ENCODE peak calls at places on chromosomes 6 and 20, in four cellular contexts. T is WTC11, K is GM12878, G is K562. B is an unnamed sample.

GRCh38 chr6:47188588-47189021 is 121.1 kb downstream of the TNFRSF21 start:
- DNase-seq in G (no peak), K (no peak), T (no peak), B (peak)

GRCh38 chr6:36698871-36699271 is 1.2 kb downstream of the RAB44 start:
- DNase-seq in T (no peak), K (no peak), G (no peak), B (no peak)

GRCh38 chr6:797479-798077 is 104.6 kb upstream of the EXOC2 start:
- DNase-seq in T (peak), G (peak), K (no peak), B (peak)

GRCh38 chr20:58339741-58340140 is 30.2 kb downstream of the RAB22A start:
- DNase-seq in K (no peak), G (no peak), T (no peak), B (no peak)

GRCh38 chr6:37483917-37484785 is 15.5 kb downstream of the CCDC167 start:
- DNase-seq in K (no peak), T (peak), G (peak), B (peak)

GRCh38 chr6:121912905-121913304 is 477.5 kb downstream of the GJA1 start:
- DNase-seq in T (no peak), K (no peak), G (no peak), B (no peak)

GRCh38 chr6:143940011-143940597 is 68.0 kb downstream of the PLAGL1 start:
- DNase-seq in T (peak), G (peak), K (peak), B (peak)

GRCh38 chr6:167712332-167713087 is 114.2 kb upstream of the AFDN start:
- DNase-seq in T (no peak), G (no peak), K (no peak), B (no peak)

GRCh38 chr20:57526067-57526884 is 1.3 kb upstream of the CTCFL start:
- DNase-seq in G (peak), K (no peak), T (peak), B (peak)

GRCh38 chr20:47531468-47531867 is 29.8 kb downstream of the NCOA3 start:
- DNase-seq in T (no peak), K (no peak), G (no peak), B (no peak)

GRCh38 chr20:38838326-38838725 is 32.8 kb downstream of the PPP1R16B start:
- DNase-seq in K (no peak), G (no peak), T (no peak), B (no peak)

GRCh38 chr20:15544727-15545126 is 1028.5 kb downstream of the KIF16B start:
- DNase-seq in T (no peak), K (no peak), G (no peak), B (no peak)

GRCh38 chr20:16491277-16491912 is 81.9 kb downstream of the KIF16B start:
- DNase-seq in G (no peak), T (no peak), K (peak), B (no peak)

GRCh38 chr6:1704711-1705110 is 95.0 kb downstream of the FOXC1 start:
- DNase-seq in K (no peak), G (no peak), T (no peak), B (no peak)

GRCh38 chr6:149942461-149942829 is 631 bp downstream of the ULBP2 start:
- DNase-seq in T (no peak), G (no peak), K (no peak), B (no peak)

GRCh38 chr6:84150680-84151079 is 76.8 kb downstream of the CEP162 start:
- DNase-seq in G (no peak), T (no peak), K (no peak), B (no peak)
- TF ChIP-seq SP1 in G (no peak), T (no peak), K (no peak), B (no peak)

GRCh38 chr6:136609878-136610706 is 59.9 kb upstream of the MAP7 start:
- DNase-seq in G (peak), T (no peak), K (no peak), B (peak)
- TF ChIP-seq CBFB in G (no peak), T (no peak), K (no peak), B (no peak)

GRCh38 chr20:2698912-2699311 is 6.3 kb downstream of the EBF4 start:
- DNase-seq in T (no peak), G (no peak), K (no peak), B (no peak)

GRCh38 chr20:2700913-2701620 is 8.5 kb downstream of the EBF4 start:
- DNase-seq in G (no peak), T (no peak), K (no peak), B (no peak)

GRCh38 chr20:2701671-2702081 is 9.1 kb downstream of the EBF4 start:
- DNase-seq in G (no peak), K (no peak), T (peak), B (no peak)

GRCh38 chr20:2698186-2698817 is 5.7 kb downstream of the EBF4 start:
- DNase-seq in K (no peak), T (no peak), G (no peak), B (no peak)

GRCh38 chr20:2699775-2700413 is 7.3 kb downstream of the EBF4 start:
- DNase-seq in G (no peak), K (no peak), T (no peak), B (no peak)
- TF ChIP-seq SP1 in G (no peak), K (no peak), T (no peak), B (no peak)

GRCh38 chr20:12171927-12172581 is 254.4 kb downstream of the BTBD3 start:
- DNase-seq in T (no peak), K (no peak), G (no peak), B (no peak)

GRCh38 chr20:12170406-12170805 is 252.7 kb downstream of the BTBD3 start:
- DNase-seq in K (no peak), G (no peak), T (no peak), B (no peak)

DNA sequence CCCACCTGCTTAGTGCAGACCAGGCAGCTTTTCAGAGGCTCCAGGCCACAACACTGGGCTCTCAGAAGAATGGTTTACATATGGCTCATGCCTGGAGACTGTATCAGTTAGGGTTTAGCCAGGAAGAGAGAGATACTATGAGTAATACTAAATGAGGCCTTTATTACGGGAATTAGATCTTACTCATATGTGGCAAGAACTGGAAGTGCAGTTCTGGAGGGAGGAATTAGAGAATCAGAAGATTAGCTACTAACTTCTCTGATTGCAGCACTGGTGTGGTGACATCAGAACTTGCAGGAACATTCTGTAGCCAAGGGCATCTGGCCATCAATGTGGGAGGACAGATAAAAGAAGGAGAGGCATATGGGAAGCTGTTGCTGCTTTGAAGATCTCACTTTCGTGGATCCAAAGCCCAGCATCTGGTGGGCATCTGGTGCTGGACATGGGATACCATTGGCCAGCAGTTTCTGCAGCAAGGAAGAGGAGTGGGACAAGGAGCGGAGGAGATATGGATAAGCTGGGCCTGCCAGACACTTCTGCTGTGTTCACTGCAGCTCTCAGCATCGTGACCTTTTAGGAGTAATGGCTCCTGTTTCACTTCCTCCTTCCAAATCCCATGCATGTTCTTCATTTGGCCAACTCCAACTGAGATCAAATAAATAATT is 248.5 kb downstream of the BTBD3 start:
- DNase-seq in G (no peak), K (no peak), T (no peak), B (no peak)
- TF ChIP-seq CBFB in G (no peak), K (no peak), T (no peak), B (no peak)

DNA sequence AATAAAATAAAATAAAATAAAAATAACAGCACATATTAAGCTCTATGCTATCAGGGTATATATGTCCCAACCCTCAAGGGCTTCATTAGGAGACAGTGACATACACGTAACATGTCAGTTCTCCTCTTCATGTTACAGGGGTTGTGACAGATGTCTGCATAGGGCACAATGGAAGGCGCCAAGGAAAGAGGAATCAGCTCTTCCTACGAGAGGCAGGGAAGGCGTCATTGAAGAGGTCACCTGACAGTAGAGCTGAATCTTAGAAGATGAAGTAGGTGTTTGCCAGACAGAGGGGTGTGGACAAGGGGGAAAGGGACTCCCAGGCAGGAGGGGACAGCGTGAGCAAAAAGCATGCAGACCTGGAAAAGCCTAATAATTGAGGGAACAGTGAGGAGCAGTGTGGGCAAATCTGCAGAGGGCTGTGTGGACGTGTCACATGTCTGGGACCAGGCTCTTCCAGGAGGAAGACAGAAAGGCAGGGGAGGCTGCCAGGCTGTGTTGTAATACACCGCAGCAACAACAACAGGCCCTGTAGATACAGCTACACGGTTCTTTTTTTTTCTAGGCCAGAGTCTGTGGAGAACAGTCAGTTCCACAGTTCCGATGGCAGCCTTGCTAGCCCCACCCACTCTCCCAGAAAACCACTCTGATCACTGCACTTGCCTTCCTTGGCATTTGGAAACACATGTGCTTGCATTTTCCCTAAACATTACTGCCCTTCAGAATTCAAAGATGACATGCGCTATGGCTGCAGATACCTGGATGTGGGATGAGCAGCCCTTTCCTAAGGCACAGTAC is 2.5 kb upstream of the FKBP5 start:
- DNase-seq in K (no peak), T (no peak), G (no peak), B (no peak)
- TF ChIP-seq SP1 in K (no peak), T (no peak), G (no peak), B (no peak)

GRCh38 chr6:166489301-166490155 is 97.0 kb downstream of the RAMACL start:
- DNase-seq in T (no peak), K (no peak), G (no peak), B (no peak)

GRCh38 chr6:166488701-166489100 is 97.8 kb downstream of the RAMACL start:
- DNase-seq in G (no peak), T (no peak), K (no peak), B (no peak)

GRCh38 chr6:166486536-166486880 is 100.0 kb downstream of the RAMACL start:
- DNase-seq in K (no peak), G (no peak), T (no peak), B (no peak)

GRCh38 chr6:166487148-166487547 is 99.3 kb downstream of the RAMACL start:
- DNase-seq in K (no peak), T (no peak), G (no peak), B (no peak)

DNA sequence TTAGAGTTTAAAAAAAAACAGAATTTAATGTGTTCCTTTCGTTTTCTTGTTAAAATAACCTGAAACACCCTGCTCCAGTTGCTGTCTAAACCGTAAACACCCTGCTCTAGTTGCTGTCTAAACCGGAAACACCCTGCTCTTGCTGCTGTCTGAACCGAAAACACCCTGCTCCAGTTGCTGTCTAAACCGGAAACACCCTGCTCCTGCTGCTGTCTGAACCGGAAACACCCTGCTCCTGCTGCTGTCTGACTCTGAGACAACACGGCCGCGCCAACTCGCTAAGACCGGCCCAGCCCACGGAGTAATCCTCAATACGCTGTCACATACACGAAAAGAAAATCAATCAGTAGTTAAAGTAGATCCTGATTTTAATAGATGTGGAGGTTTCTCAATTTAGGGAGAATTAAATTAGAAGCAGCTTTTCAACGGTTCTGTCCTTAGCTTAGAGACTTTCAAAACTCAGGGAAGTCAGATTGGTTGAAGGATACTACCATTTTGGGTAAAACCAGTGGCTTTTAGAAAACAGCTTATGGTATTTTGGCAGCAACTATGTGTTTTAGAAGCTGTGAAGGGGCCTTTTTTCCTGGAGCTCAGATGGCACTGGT is 98.3 kb downstream of the RAMACL start:
- DNase-seq in K (peak), T (no peak), G (peak), B (no peak)
- TF ChIP-seq CBFB in K (no peak), T (no peak), G (no peak), B (no peak)

GRCh38 chr6:137552146-137552545 is 58.0 kb upstream of the OLIG3 start:
- DNase-seq in T (no peak), G (no peak), K (no peak), B (no peak)

GRCh38 chr6:137547186-137547585 is 53.0 kb upstream of the OLIG3 start:
- DNase-seq in T (no peak), K (no peak), G (no peak), B (no peak)

GRCh38 chr6:137547601-137548000 is 53.4 kb upstream of the OLIG3 start:
- DNase-seq in T (no peak), G (no peak), K (no peak), B (no peak)

GRCh38 chr6:137550527-137550926 is 56.3 kb upstream of the OLIG3 start:
- DNase-seq in G (no peak), T (no peak), K (no peak), B (no peak)

GRCh38 chr6:137549106-137549505 is 54.9 kb upstream of the OLIG3 start:
- DNase-seq in T (no peak), K (no peak), G (no peak), B (no peak)
- TF ChIP-seq SP1 in T (no peak), K (no peak), G (no peak), B (no peak)

B was measured in HepG2.